ENCODE peak calls at places on chromosome 18, in six cellular contexts. K, M, Y, V, I and S are unnamed samples.
A peak's percentile ranks its signal among the peaks of the same experiment; 100 is the strongest.

GRCh38 chr18:27712066-27712465 is 464.9 kb downstream of the CDH2 start:
- DNase-seq in Y (no peak), I (no peak), M (no peak), K (no peak), V (no peak), S (no peak)

GRCh38 chr18:76395609-76396008 is 99.4 kb downstream of the ZNF516 start:
- DNase-seq in M (no peak), Y (no peak), I (no peak), K (no peak), V (no peak), S (no peak)

GRCh38 chr18:70082430-70082829 is 123.1 kb downstream of the RTTN start:
- DNase-seq in V (no peak), I (no peak), M (no peak), Y (no peak), K (no peak), S (no peak)

GRCh38 chr18:50446629-50447028 is 71.8 kb downstream of the SKA1 start:
- DNase-seq in K (no peak), I (no peak), V (no peak), Y (no peak), M (no peak), S (no peak)

GRCh38 chr18:31225668-31226067 is 63.0 kb upstream of the DSC1 start:
- DNase-seq in K (no peak), I (no peak), V (no peak), Y (peak; percentile 57), M (peak; percentile 86), S (no peak)

GRCh38 chr18:48060947-48061346 is 130.5 kb upstream of the SMAD2 start:
- DNase-seq in K (no peak), I (no peak), Y (no peak), M (no peak), V (no peak), S (no peak)

GRCh38 chr18:37294951-37295350 is 270.6 kb downstream of the CELF4 start:
- DNase-seq in M (no peak), K (no peak), I (peak; percentile 24), V (no peak), Y (peak; percentile 65), S (no peak)

GRCh38 chr18:68177807-68178702 is 536.9 kb downstream of the TMX3 start:
- DNase-seq in M (peak; percentile 98), I (no peak), K (no peak), V (no peak), Y (peak; percentile 70), S (no peak)

GRCh38 chr18:8426401-8426800 is 182.8 kb upstream of the RAB12 start:
- DNase-seq in M (no peak), Y (no peak), V (no peak), I (no peak), K (no peak), S (no peak)

GRCh38 chr18:80233201-80233835 is 14.0 kb downstream of the PARD6G start:
- DNase-seq in K (no peak), I (no peak), M (no peak), Y (no peak), V (no peak), S (no peak)

GRCh38 chr18:62881509-62882016 is 166.2 kb downstream of the PHLPP1 start:
- DNase-seq in Y (peak; percentile 94), I (no peak), K (no peak), V (no peak), M (peak; percentile 95), S (peak; percentile 35)

GRCh38 chr18:23635283-23636040 is 27.2 kb downstream of the ANKRD29 start:
- DNase-seq in I (no peak), M (no peak), Y (peak; percentile 65), K (no peak), V (no peak), S (no peak)

GRCh38 chr18:69469444-69469919 is 68.8 kb downstream of the DOK6 start:
- DNase-seq in V (no peak), Y (peak; percentile 33), I (no peak), M (no peak), K (no peak), S (no peak)

GRCh38 chr18:9550413-9550812 is 63.9 kb downstream of the PPP4R1 start:
- DNase-seq in Y (no peak), M (no peak), K (no peak), I (no peak), V (no peak), S (no peak)

GRCh38 chr18:9547767-9548166 is 66.6 kb downstream of the PPP4R1 start:
- DNase-seq in M (no peak), Y (no peak), K (no peak), V (no peak), I (no peak), S (no peak)

GRCh38 chr18:9552189-9552588 is 62.2 kb downstream of the PPP4R1 start:
- DNase-seq in I (no peak), M (no peak), V (no peak), Y (no peak), K (no peak), S (no peak)

GRCh38 chr18:9546468-9546867 is 67.9 kb downstream of the PPP4R1 start:
- DNase-seq in M (no peak), V (no peak), Y (no peak), I (no peak), K (no peak), S (no peak)

DNA sequence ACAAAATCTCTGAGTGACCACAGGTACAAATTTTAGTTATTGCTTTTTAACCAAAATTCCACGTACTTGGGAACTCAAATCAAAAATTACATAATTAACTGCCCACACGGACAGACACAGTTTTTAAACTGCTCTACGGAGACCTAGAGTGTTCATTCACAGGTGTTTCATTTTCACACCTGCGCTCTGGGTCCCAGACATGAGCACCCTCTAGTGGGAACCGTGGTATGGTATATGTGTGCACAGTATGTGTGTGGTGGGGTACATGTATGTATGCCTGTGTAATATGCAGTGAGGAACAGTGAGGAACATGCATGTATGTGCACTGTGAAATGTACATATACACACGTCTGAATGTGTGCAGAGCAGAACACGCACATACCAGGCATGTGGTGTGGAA is 65.0 kb downstream of the PPP4R1 start:
- DNase-seq in V (no peak), K (no peak), I (no peak), M (no peak), Y (no peak), S (no peak)
- TF ChIP-seq CTCF in V (no peak), K (no peak), I (peak; percentile 35), M (peak; percentile 13), Y (no peak), S (peak; percentile 5)

GRCh38 chr18:58051765-58052460 is 7.9 kb downstream of the NEDD4L start:
- DNase-seq in M (peak; percentile 32), Y (peak; percentile 42), I (no peak), K (no peak), V (no peak), S (peak; percentile 46)
- TF ChIP-seq CTCF in M (peak; percentile 34), Y (peak; percentile 35), I (peak; percentile 40), K (peak; percentile 49), V (no peak), S (peak; percentile 40)

GRCh38 chr18:11909597-11910026 is 1.5 kb upstream of the MPPE1 start:
- DNase-seq in K (no peak), Y (peak; percentile 20), M (peak; percentile 24), V (no peak), I (no peak), S (peak; percentile 40)

GRCh38 chr18:11906181-11906580 is 1.9 kb downstream of the MPPE1 start:
- DNase-seq in V (no peak), M (no peak), K (no peak), Y (no peak), I (no peak), S (peak; percentile 50)

GRCh38 chr18:11909081-11909410 is 929 bp upstream of the MPPE1 start:
- DNase-seq in I (no peak), M (peak; percentile 27), K (no peak), V (no peak), Y (peak; percentile 22), S (no peak)

GRCh38 chr18:11906926-11907874 is 917 bp downstream of the MPPE1 start:
- DNase-seq in M (no peak), Y (no peak), K (no peak), I (no peak), V (no peak), S (no peak)

DNA sequence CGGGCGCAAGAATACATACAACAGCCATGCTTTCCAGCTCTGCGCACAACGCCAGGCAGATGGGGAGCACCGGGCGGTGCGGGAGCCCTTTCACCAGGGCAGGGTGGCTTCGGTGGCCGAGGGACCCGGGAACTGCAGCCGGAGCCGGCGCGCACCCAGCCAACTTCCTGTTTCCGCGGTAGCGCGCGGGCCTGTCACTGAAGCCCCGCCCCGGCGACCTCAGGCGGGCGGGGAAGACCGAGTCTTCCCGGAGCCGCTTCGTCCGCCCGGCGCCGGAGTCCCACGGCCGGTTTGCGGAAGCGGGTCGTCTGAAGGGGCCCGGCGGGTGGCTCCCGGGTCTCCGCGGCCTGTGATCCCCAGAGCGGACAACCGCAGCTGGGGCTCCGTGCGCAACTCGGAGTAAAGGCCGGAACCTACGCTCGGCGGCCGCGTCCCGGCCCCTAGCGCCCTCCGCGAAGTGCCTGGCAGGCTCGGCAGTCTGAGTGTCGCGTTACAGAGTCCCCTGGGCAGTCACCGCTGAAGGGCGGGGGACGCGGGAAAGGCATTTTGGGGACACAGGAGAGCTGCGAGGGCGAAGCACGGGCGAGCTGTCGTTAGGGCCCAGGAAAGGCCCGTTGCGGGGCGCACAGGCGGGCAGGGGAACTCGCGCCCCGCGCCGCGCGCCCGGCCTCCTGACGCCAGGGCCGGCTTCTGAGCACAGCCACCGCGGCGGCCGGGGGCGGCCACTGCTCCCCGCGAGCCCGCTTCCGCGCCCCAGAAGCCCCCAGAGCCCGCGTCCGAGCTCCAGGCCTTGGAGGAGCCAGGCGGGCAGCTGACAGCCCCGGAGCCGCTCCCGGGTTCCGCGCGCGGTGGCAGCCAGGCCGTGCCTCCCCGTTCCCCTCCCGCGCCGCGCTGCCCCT is at the start of gene MPPE1:
- DNase-seq in V (peak; percentile 88), M (peak; percentile 88), K (peak; percentile 85), I (peak; percentile 76), Y (peak; percentile 82), S (peak; percentile 94)
- TF ChIP-seq CTCF in V (no peak), M (no peak), K (no peak), I (no peak), Y (no peak), S (no peak)

GRCh38 chr18:78977627-78978271 is 1.9 kb upstream of the SALL3 start:
- DNase-seq in Y (no peak), M (no peak), I (no peak), V (no peak), K (no peak), S (no peak)
- TF ChIP-seq CTCF in Y (no peak), M (no peak), I (no peak), V (no peak), K (no peak), S (no peak)